ENCODE peak calls at places on chromosomes 4 and X, in five cellular contexts. One of them, this sample, is unnamed.

GRCh38 chr4:2150076-2150475 is 90.9 kb downstream of the NAT8L start:
- DNase-seq in IMR-90: no peak
- DNase-seq in body of pancreas: no peak
- DNase-seq in heart left ventricle: no peak
- DNase-seq in suprapubic skin: no peak
- DNase-seq in this sample: no peak

GRCh38 chrX:17459008-17459407 is 84.0 kb downstream of the NHS start:
- DNase-seq in IMR-90: peak
- DNase-seq in body of pancreas: no peak
- DNase-seq in heart left ventricle: peak
- DNase-seq in suprapubic skin: no peak
- DNase-seq in this sample: peak

GRCh38 chrX:84340981-84341380 is 153.0 kb upstream of the RPS6KA6 start:
- DNase-seq in IMR-90: peak
- DNase-seq in body of pancreas: no peak
- DNase-seq in heart left ventricle: no peak
- DNase-seq in suprapubic skin: no peak
- DNase-seq in this sample: no peak

GRCh38 chr4:114015444-114015899 is 36.0 kb upstream of the ARSJ start:
- DNase-seq in IMR-90: peak
- DNase-seq in body of pancreas: no peak
- DNase-seq in heart left ventricle: no peak
- DNase-seq in suprapubic skin: no peak
- DNase-seq in this sample: no peak

GRCh38 chr4:82773049-82773448 is 25.5 kb downstream of the SCD5 start:
- DNase-seq in IMR-90: no peak
- DNase-seq in body of pancreas: no peak
- DNase-seq in heart left ventricle: no peak
- DNase-seq in suprapubic skin: no peak
- DNase-seq in this sample: peak

GRCh38 chr4:15077969-15078368 is 75.7 kb downstream of the CPEB2 start:
- DNase-seq in IMR-90: peak
- DNase-seq in body of pancreas: no peak
- DNase-seq in heart left ventricle: no peak
- DNase-seq in suprapubic skin: no peak
- DNase-seq in this sample: no peak

GRCh38 chr4:605702-606425 is 19.5 kb upstream of the PDE6B start:
- DNase-seq in IMR-90: no peak
- DNase-seq in body of pancreas: no peak
- DNase-seq in heart left ventricle: no peak
- DNase-seq in suprapubic skin: no peak
- DNase-seq in this sample: no peak

GRCh38 chr4:175422331-175422730 is 389.7 kb downstream of the GPM6A start:
- DNase-seq in IMR-90: peak
- DNase-seq in body of pancreas: no peak
- DNase-seq in heart left ventricle: no peak
- DNase-seq in suprapubic skin: no peak
- DNase-seq in this sample: no peak

GRCh38 chrX:10677490-10677889 is 57.1 kb upstream of the MID1 start:
- DNase-seq in IMR-90: no peak
- DNase-seq in body of pancreas: no peak
- DNase-seq in heart left ventricle: no peak
- DNase-seq in suprapubic skin: no peak
- DNase-seq in this sample: no peak

GRCh38 chrX:109840585-109840984 is 107.5 kb upstream of the ACSL4 start:
- DNase-seq in IMR-90: peak
- DNase-seq in body of pancreas: peak
- DNase-seq in heart left ventricle: peak
- DNase-seq in suprapubic skin: no peak
- DNase-seq in this sample: peak

GRCh38 chrX:39479856-39480255 is 617.9 kb downstream of the BCOR start:
- DNase-seq in IMR-90: no peak
- DNase-seq in body of pancreas: no peak
- DNase-seq in heart left ventricle: no peak
- DNase-seq in suprapubic skin: no peak
- DNase-seq in this sample: no peak

GRCh38 chr4:90960840-90961239 is 833.6 kb downstream of the CCSER1 start:
- DNase-seq in IMR-90: no peak
- DNase-seq in body of pancreas: no peak
- DNase-seq in heart left ventricle: no peak
- DNase-seq in suprapubic skin: no peak
- DNase-seq in this sample: no peak

GRCh38 chr4:118974758-118975157 is 86.1 kb downstream of the SYNPO2 start:
- DNase-seq in IMR-90: peak
- DNase-seq in body of pancreas: no peak
- DNase-seq in heart left ventricle: no peak
- DNase-seq in suprapubic skin: no peak
- DNase-seq in this sample: no peak

GRCh38 chr4:111066887-111067286 is 444.0 kb upstream of the PITX2 start:
- DNase-seq in IMR-90: peak
- DNase-seq in body of pancreas: no peak
- DNase-seq in heart left ventricle: no peak
- DNase-seq in suprapubic skin: no peak
- DNase-seq in this sample: no peak

GRCh38 chr4:103002551-103002950 is 17.0 kb downstream of the SLC9B1 start:
- DNase-seq in IMR-90: peak
- DNase-seq in body of pancreas: no peak
- DNase-seq in heart left ventricle: no peak
- DNase-seq in suprapubic skin: no peak
- DNase-seq in this sample: no peak

GRCh38 chr4:55409468-55410171 is 13.9 kb downstream of the TMEM165 start:
- DNase-seq in IMR-90: peak
- DNase-seq in body of pancreas: no peak
- DNase-seq in heart left ventricle: peak
- DNase-seq in suprapubic skin: no peak
- DNase-seq in this sample: no peak

GRCh38 chr4:5365071-5366008 is 314.1 kb downstream of the STK32B start:
- DNase-seq in IMR-90: peak
- DNase-seq in body of pancreas: peak
- DNase-seq in heart left ventricle: no peak
- DNase-seq in suprapubic skin: no peak
- DNase-seq in this sample: no peak

GRCh38 chr4:145154573-145154972 is 25.8 kb downstream of the OTUD4 start:
- DNase-seq in IMR-90: peak
- DNase-seq in body of pancreas: peak
- DNase-seq in heart left ventricle: no peak
- DNase-seq in suprapubic skin: no peak
- DNase-seq in this sample: peak

GRCh38 chr4:22897520-22898108 is 204.9 kb downstream of the GBA3 start:
- DNase-seq in IMR-90: peak
- DNase-seq in body of pancreas: peak
- DNase-seq in heart left ventricle: no peak
- DNase-seq in suprapubic skin: no peak
- DNase-seq in this sample: no peak

GRCh38 chr4:105520819-105521790 is 31.3 kb upstream of the ARHGEF38 start:
- DNase-seq in IMR-90: peak
- DNase-seq in body of pancreas: peak
- DNase-seq in heart left ventricle: peak
- DNase-seq in suprapubic skin: no peak
- DNase-seq in this sample: peak

GRCh38 chrX:129768586-129769466 is 10.9 kb upstream of the SASH3 start:
- DNase-seq in IMR-90: no peak
- DNase-seq in body of pancreas: no peak
- DNase-seq in heart left ventricle: no peak
- DNase-seq in suprapubic skin: no peak
- DNase-seq in this sample: no peak

GRCh38 chr4:107219681-107220080 is 183.6 kb upstream of the DKK2 start:
- DNase-seq in IMR-90: peak
- DNase-seq in body of pancreas: no peak
- DNase-seq in heart left ventricle: no peak
- DNase-seq in suprapubic skin: no peak
- DNase-seq in this sample: no peak

GRCh38 chr4:54961357-54961975 is 163.9 kb downstream of the KDR start:
- DNase-seq in IMR-90: peak
- DNase-seq in body of pancreas: no peak
- DNase-seq in heart left ventricle: no peak
- DNase-seq in suprapubic skin: no peak
- DNase-seq in this sample: no peak

GRCh38 chr4:144734522-144734921 is 88.6 kb downstream of the HHIP start:
- DNase-seq in IMR-90: peak
- DNase-seq in body of pancreas: no peak
- DNase-seq in heart left ventricle: no peak
- DNase-seq in suprapubic skin: no peak
- DNase-seq in this sample: no peak

GRCh38 chr4:532588-533317 is 33.7 kb downstream of the PIGG start:
- DNase-seq in IMR-90: no peak
- DNase-seq in body of pancreas: no peak
- DNase-seq in heart left ventricle: no peak
- DNase-seq in suprapubic skin: no peak
- DNase-seq in this sample: no peak

GRCh38 chr4:150476776-150477175 is 105.2 kb upstream of the MAB21L2 start:
- DNase-seq in IMR-90: no peak
- DNase-seq in body of pancreas: no peak
- DNase-seq in heart left ventricle: no peak
- DNase-seq in suprapubic skin: no peak
- DNase-seq in this sample: no peak

GRCh38 chr4:55172694-55173287 is 47.4 kb upstream of the KDR start:
- DNase-seq in IMR-90: no peak
- DNase-seq in body of pancreas: no peak
- DNase-seq in heart left ventricle: no peak
- DNase-seq in suprapubic skin: no peak
- DNase-seq in this sample: no peak

GRCh38 chr4:113411496-113411938 is 350.0 kb downstream of the CAMK2D start:
- DNase-seq in IMR-90: peak
- DNase-seq in body of pancreas: peak
- DNase-seq in heart left ventricle: peak
- DNase-seq in suprapubic skin: no peak
- DNase-seq in this sample: no peak

GRCh38 chr4:95267081-95267480 is 281.7 kb downstream of the UNC5C start:
- DNase-seq in IMR-90: peak
- DNase-seq in body of pancreas: no peak
- DNase-seq in heart left ventricle: no peak
- DNase-seq in suprapubic skin: no peak
- DNase-seq in this sample: no peak

GRCh38 chr4:174713181-174713580 is 115.9 kb downstream of the GLRA3 start:
- DNase-seq in IMR-90: no peak
- DNase-seq in body of pancreas: no peak
- DNase-seq in heart left ventricle: no peak
- DNase-seq in suprapubic skin: no peak
- DNase-seq in this sample: no peak

GRCh38 chr4:36206586-36206985 is 37.7 kb downstream of the ARAP2 start:
- DNase-seq in IMR-90: no peak
- DNase-seq in body of pancreas: no peak
- DNase-seq in heart left ventricle: no peak
- DNase-seq in suprapubic skin: no peak
- DNase-seq in this sample: no peak

GRCh38 chrX:41350150-41350975 is 16.4 kb downstream of the DDX3X start:
- DNase-seq in IMR-90: peak
- DNase-seq in body of pancreas: no peak
- DNase-seq in heart left ventricle: no peak
- DNase-seq in suprapubic skin: no peak
- DNase-seq in this sample: no peak

GRCh38 chrX:41352329-41352801 is 18.4 kb downstream of the DDX3X start:
- DNase-seq in IMR-90: no peak
- DNase-seq in body of pancreas: no peak
- DNase-seq in heart left ventricle: no peak
- DNase-seq in suprapubic skin: no peak
- DNase-seq in this sample: no peak

GRCh38 chrX:41348551-41348950 is 14.6 kb downstream of the DDX3X start:
- DNase-seq in IMR-90: no peak
- DNase-seq in body of pancreas: no peak
- DNase-seq in heart left ventricle: no peak
- DNase-seq in suprapubic skin: no peak
- DNase-seq in this sample: no peak

GRCh38 chrX:41351923-41352322 is 18.0 kb downstream of the DDX3X start:
- DNase-seq in IMR-90: peak
- DNase-seq in body of pancreas: no peak
- DNase-seq in heart left ventricle: no peak
- DNase-seq in suprapubic skin: no peak
- DNase-seq in this sample: no peak

DNA sequence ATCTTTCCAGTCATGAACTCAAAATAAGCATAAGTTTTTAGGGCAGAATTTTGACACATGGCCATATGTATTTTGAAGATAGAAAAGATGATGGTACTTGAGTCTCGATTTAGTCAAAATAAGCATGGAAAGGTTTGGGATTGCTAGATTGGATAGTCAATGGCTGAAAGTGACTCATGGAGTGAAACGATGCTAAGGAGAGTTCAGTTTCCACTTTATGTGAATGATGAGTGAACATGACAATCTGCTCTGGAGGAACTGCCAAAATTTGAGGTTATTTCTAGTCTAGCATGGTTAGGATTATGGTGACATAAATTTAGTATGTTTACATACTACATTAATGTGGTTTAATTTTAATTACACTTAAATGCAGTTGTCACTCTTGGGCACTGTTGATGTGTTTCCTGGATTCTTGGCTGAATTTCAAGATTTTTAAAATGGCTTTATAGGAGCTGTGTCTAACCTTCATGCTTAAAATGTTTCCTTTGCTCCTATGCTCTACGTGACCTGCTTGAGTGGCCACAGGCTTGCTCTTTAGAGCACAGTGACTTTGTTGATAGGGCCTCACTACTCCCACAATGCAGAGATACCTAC is 17.1 kb downstream of the DDX3X start:
- DNase-seq in IMR-90: peak
- DNase-seq in body of pancreas: no peak
- DNase-seq in heart left ventricle: no peak
- DNase-seq in suprapubic skin: no peak
- DNase-seq in this sample: no peak
- TF ChIP-seq POLR2A in IMR-90: no peak
- TF ChIP-seq POLR2A in body of pancreas: no peak
- TF ChIP-seq POLR2A in heart left ventricle: no peak
- TF ChIP-seq POLR2A in suprapubic skin: no peak
- TF ChIP-seq POLR2A in this sample: no peak

GRCh38 chr4:30719363-30720020 is 677 bp upstream of the PCDH7 start:
- DNase-seq in IMR-90: peak
- DNase-seq in body of pancreas: peak
- DNase-seq in heart left ventricle: peak
- DNase-seq in suprapubic skin: peak
- DNase-seq in this sample: no peak
- TF ChIP-seq POLR2A in IMR-90: peak
- TF ChIP-seq POLR2A in body of pancreas: no peak
- TF ChIP-seq POLR2A in heart left ventricle: no peak
- TF ChIP-seq POLR2A in suprapubic skin: no peak
- TF ChIP-seq POLR2A in this sample: no peak

GRCh38 chr4:80043534-80043933 is 29.5 kb downstream of the ANTXR2 start:
- DNase-seq in IMR-90: peak
- DNase-seq in body of pancreas: no peak
- DNase-seq in heart left ventricle: no peak
- DNase-seq in suprapubic skin: no peak
- DNase-seq in this sample: peak
- TF ChIP-seq POLR2A in IMR-90: no peak
- TF ChIP-seq POLR2A in body of pancreas: no peak
- TF ChIP-seq POLR2A in heart left ventricle: no peak
- TF ChIP-seq POLR2A in suprapubic skin: no peak
- TF ChIP-seq POLR2A in this sample: no peak

DNA sequence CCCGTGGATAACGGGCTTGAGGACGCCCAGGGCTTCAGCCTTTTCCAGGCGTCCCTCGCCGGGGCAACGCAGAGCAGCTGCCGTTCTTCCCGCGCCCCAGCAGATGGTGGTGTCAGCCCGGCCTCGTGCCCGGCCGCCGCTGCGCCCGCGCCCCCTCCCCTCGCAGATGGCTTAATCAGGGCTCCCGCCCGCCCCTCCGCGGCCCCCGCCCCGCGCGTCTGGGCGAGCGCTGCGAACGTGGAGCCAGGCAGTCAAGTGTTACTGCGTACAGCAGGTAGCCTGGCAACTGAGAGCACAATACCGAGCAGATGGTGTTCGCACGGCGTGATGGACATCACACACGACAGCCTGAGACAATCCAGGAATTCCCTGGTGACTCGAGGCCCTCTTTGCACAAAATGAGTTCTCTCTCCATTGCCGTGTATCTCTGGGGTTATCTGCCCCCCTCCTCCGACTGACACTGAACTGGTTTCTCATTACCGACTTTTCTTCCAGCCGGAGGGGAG is 69.3 kb downstream of the MGST2 start:
- DNase-seq in IMR-90: peak
- DNase-seq in body of pancreas: peak
- DNase-seq in heart left ventricle: peak
- DNase-seq in suprapubic skin: peak
- DNase-seq in this sample: peak
- TF ChIP-seq POLR2A in IMR-90: no peak
- TF ChIP-seq POLR2A in body of pancreas: peak
- TF ChIP-seq POLR2A in heart left ventricle: peak
- TF ChIP-seq POLR2A in suprapubic skin: no peak
- TF ChIP-seq POLR2A in this sample: no peak

This sample was measured in testis.